ENCODE peak calls at places on chromosome 10, in nine cellular contexts. L is HCT116, G is lower lobe of right lung, U is mesendoderm, S is nucleus accumbens, H is fibroblast of lung, V is left ventricle myocardium superior, Q is amniotic stem cell, P is lower leg skin. D is an unnamed sample.

GRCh38 chr10:74960670-74961069 is 134.3 kb downstream of the KAT6B start:
- DNase-seq in S (no peak), V (no peak), L (no peak), U (no peak), Q (no peak), P (no peak), H (no peak), G (no peak), D (no peak)

GRCh38 chr10:123945506-123945905 is 53.9 kb upstream of the CPXM2 start:
- DNase-seq in V (no peak), G (no peak), U (peak), P (no peak), H (no peak), S (no peak), L (peak), Q (peak), D (no peak)

GRCh38 chr10:48490576-48491345 is 114.1 kb downstream of the ARHGAP22 start:
- DNase-seq in H (no peak), V (no peak), P (no peak), U (no peak), S (no peak), L (no peak), G (no peak), Q (no peak), D (no peak)

GRCh38 chr10:104308439-104308903 is 29.8 kb downstream of the ITPRIP start:
- DNase-seq in H (peak), Q (no peak), S (no peak), L (no peak), G (no peak), U (no peak), P (no peak), V (no peak), D (peak)

GRCh38 chr10:76172020-76172419 is 740.6 kb downstream of the LRMDA start:
- DNase-seq in S (no peak), H (no peak), L (no peak), G (no peak), V (no peak), P (no peak), Q (no peak), U (no peak), D (no peak)

GRCh38 chr10:101042667-101043355 is 11.8 kb downstream of the SFXN3 start:
- DNase-seq in H (peak), L (peak), P (peak), U (peak), G (peak), V (peak), S (peak), Q (peak), D (peak)

GRCh38 chr10:48238826-48239520 is 35.5 kb downstream of the FRMPD2 start:
- DNase-seq in V (no peak), U (no peak), S (no peak), G (no peak), Q (no peak), P (no peak), L (no peak), H (no peak), D (no peak)

GRCh38 chr10:132423966-132424847 is 27.2 kb downstream of the PWWP2B start:
- DNase-seq in P (no peak), Q (no peak), G (no peak), V (no peak), L (no peak), H (no peak), U (no peak), S (no peak), D (no peak)

GRCh38 chr10:62098278-62099121 is 170.1 kb downstream of the RTKN2 start:
- DNase-seq in H (no peak), U (no peak), G (no peak), Q (no peak), P (no peak), S (no peak), V (no peak), L (no peak), D (no peak)

GRCh38 chr10:17665742-17666141 is 21.8 kb downstream of the STAM start:
- DNase-seq in S (no peak), L (no peak), P (peak), U (peak), H (peak), V (no peak), Q (peak), G (no peak), D (no peak)

GRCh38 chr10:123678376-123678775 is 12.2 kb downstream of the GPR26 start:
- DNase-seq in Q (no peak), P (no peak), S (no peak), H (no peak), U (peak), L (no peak), G (no peak), V (no peak), D (no peak)

GRCh38 chr10:96263684-96264083 is 7.7 kb downstream of the BLNK start:
- DNase-seq in G (no peak), H (no peak), L (no peak), Q (no peak), S (no peak), V (no peak), P (no peak), U (no peak), D (no peak)

GRCh38 chr10:129035052-129035805 is 431.8 kb upstream of the MGMT start:
- DNase-seq in P (peak), L (no peak), H (peak), U (no peak), G (no peak), V (no peak), S (no peak), Q (no peak), D (peak)

GRCh38 chr10:92914478-92915066 is 66.3 kb downstream of the EXOC6 start:
- DNase-seq in L (peak), H (peak), P (peak), G (no peak), Q (peak), U (peak), S (no peak), V (no peak), D (peak)

GRCh38 chr10:37384923-37385322 is 259.5 kb downstream of the ANKRD30A start:
- DNase-seq in V (no peak), P (no peak), U (no peak), L (no peak), H (no peak), G (no peak), S (no peak), Q (no peak), D (no peak)

GRCh38 chr10:58587676-58588075 is 75.0 kb downstream of the BICC1 start:
- DNase-seq in U (no peak), H (no peak), Q (no peak), S (no peak), V (no peak), L (no peak), G (no peak), P (no peak), D (no peak)

D was measured in central memory CD4-positive, alpha-beta T cell.